ENCODE peak calls at places on chromosome 3, in five cellular contexts. B is IMR-90, X is omental fat pad, Q is sigmoid colon, N is stomach. P is an unnamed sample.
A peak's percentile ranks its signal among the peaks of the same experiment; 100 is the strongest.

GRCh38 chr3:8984081-8984480 is 20.8 kb upstream of the RAD18 start:
- DNase-seq in B (no peak), Q (no peak), X (no peak), N (no peak), P (no peak)

GRCh38 chr3:55147856-55148720 is 220.2 kb upstream of the LRTM1 start:
- DNase-seq in Q (no peak), N (no peak), B (peak; percentile 76), X (no peak), P (no peak)

GRCh38 chr3:39146611-39147373 is 6.6 kb downstream of the CSRNP1 start:
- DNase-seq in B (peak; percentile 98), N (peak; percentile 79), Q (peak; percentile 90), X (peak; percentile 79), P (peak; percentile 77)

GRCh38 chr3:150528359-150528797 is 17.9 kb downstream of the SERP1 start:
- DNase-seq in B (peak; percentile 52), X (no peak), N (no peak), Q (no peak), P (no peak)

GRCh38 chr3:133821767-133822638 is 16.4 kb downstream of the SRPRB start:
- DNase-seq in B (peak; percentile 80), X (peak; percentile 46), Q (no peak), N (peak; percentile 88), P (no peak)

GRCh38 chr3:122564155-122564912 is at the start of the genes DTX3L and PARP9:
- DNase-seq in X (peak; percentile 45), B (peak; percentile 73), N (peak; percentile 85), Q (peak; percentile 93), P (no peak)

GRCh38 chr3:111850481-111850880 is 8.6 kb upstream of the PHLDB2 start:
- DNase-seq in X (no peak), B (peak; percentile 78), Q (no peak), N (no peak), P (no peak)

GRCh38 chr3:159882784-159883779 is 105.6 kb upstream of the IL12A start:
- DNase-seq in X (no peak), N (no peak), B (peak; percentile 97), Q (no peak), P (no peak)

GRCh38 chr3:29677421-29677820 is 396.6 kb downstream of the RBMS3 start:
- DNase-seq in B (peak; percentile 16), X (no peak), N (no peak), Q (no peak), P (no peak)

GRCh38 chr3:61927332-61927731 is 366.0 kb downstream of the PTPRG start:
- DNase-seq in N (no peak), B (peak; percentile 77), Q (peak; percentile 93), X (no peak), P (peak; percentile 81)

GRCh38 chr3:21665444-21665843 is 85.6 kb downstream of the ZNF385D start:
- DNase-seq in Q (no peak), N (no peak), X (no peak), B (no peak), P (no peak)

GRCh38 chr3:31392568-31392967 is 140.2 kb upstream of the STT3B start:
- DNase-seq in X (no peak), N (no peak), Q (no peak), B (no peak), P (no peak)

GRCh38 chr3:138426211-138426610 is 8.2 kb upstream of the ESYT3 start:
- DNase-seq in X (no peak), Q (no peak), N (no peak), B (peak; percentile 38), P (no peak)

GRCh38 chr3:170301404-170301803 is 56.1 kb upstream of the SKIL start:
- DNase-seq in N (no peak), X (no peak), Q (no peak), B (peak; percentile 32), P (peak; percentile 28)

GRCh38 chr3:194572131-194572789 is 61.0 kb downstream of the TMEM44 start:
- DNase-seq in N (no peak), Q (peak; percentile 77), B (peak; percentile 97), X (peak; percentile 67), P (peak; percentile 83)

GRCh38 chr3:84600703-84601225 is 358.0 kb upstream of the CADM2 start:
- DNase-seq in N (no peak), Q (no peak), B (no peak), X (no peak), P (no peak)

GRCh38 chr3:21705769-21706168 is 45.2 kb downstream of the ZNF385D start:
- DNase-seq in Q (no peak), B (peak; percentile 69), N (peak; percentile 42), X (no peak), P (peak; percentile 51)

GRCh38 chr3:98890960-98891910 is 10.3 kb downstream of the DCBLD2 start:
- DNase-seq in X (no peak), N (no peak), Q (no peak), B (peak; percentile 60), P (no peak)

GRCh38 chr3:127728417-127728816 is 55.7 kb downstream of the ABTB1 start:
- DNase-seq in N (no peak), Q (no peak), B (peak; percentile 12), X (no peak), P (no peak)

GRCh38 chr3:27861047-27862036 is 139.2 kb upstream of the EOMES start:
- DNase-seq in N (no peak), Q (no peak), X (no peak), B (no peak), P (no peak)

GRCh38 chr3:171460226-171461086 is at the start of gene TNIK:
- DNase-seq in Q (peak; percentile 95), B (peak; percentile 89), N (peak; percentile 87), X (peak; percentile 74), P (peak; percentile 44)

GRCh38 chr3:171459942-171460225 is 321 bp downstream of the TNIK start:
- DNase-seq in X (no peak), B (no peak), Q (no peak), N (no peak), P (no peak)

GRCh38 chr3:171464462-171464861 is 4.3 kb upstream of the TNIK start:
- DNase-seq in N (no peak), B (no peak), Q (no peak), X (no peak), P (no peak)

GRCh38 chr3:171461087-171461917 is 1.1 kb upstream of the TNIK start:
- DNase-seq in B (peak; percentile 44), N (no peak), X (no peak), Q (no peak), P (no peak)

DNA sequence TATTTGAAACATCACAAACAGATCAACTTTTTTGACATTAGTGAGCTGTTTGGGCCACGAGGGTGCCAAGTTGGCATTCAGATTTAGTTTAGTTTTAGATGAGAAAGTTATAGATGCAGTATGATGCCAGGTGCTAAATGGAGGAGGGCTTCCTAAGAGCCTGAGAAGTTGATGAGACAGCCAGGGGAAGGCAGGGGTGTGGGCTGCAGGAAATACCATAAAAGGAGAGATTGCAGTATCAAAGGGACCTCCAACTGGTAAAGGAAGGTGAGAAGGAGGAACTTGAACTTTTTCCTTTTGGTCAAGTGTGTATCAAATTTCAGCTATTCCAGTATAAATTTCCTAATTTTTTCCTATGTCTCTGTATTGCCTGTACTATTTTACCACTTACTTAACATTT is 2.0 kb upstream of the TNIK start:
- DNase-seq in X (no peak), N (no peak), Q (no peak), B (no peak), P (no peak)
- TF ChIP-seq CTCF in X (no peak), N (no peak), Q (no peak), B (no peak), P (no peak)

GRCh38 chr3:152960684-152961083 is 125.8 kb downstream of the P2RY1 start:
- DNase-seq in Q (no peak), X (no peak), N (no peak), B (no peak), P (no peak)

GRCh38 chr3:152957488-152957887 is 122.6 kb downstream of the P2RY1 start:
- DNase-seq in B (no peak), X (no peak), N (no peak), Q (no peak), P (no peak)

GRCh38 chr3:152964901-152965609 is 130.1 kb downstream of the P2RY1 start:
- DNase-seq in Q (no peak), X (no peak), B (no peak), N (no peak), P (no peak)

DNA sequence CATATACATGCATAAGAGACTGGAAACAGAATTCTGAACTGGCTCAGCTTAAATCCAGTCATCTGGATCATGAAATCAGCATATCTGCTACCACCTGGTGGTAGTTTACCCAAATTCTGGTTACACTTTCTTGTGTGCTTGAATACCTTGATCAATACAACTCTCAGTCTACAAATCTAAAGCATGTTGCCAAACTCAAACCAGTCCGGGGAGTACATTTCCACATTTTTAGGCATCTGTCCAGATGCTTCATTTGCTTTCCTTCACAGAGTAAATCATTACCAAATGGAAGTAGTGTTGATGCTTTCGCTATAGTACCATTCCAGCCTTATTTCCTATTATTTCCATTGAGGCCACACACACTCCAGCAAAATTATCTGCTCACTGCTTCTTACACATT is 126.4 kb downstream of the P2RY1 start:
- DNase-seq in N (no peak), Q (no peak), X (no peak), B (peak; percentile 0), P (no peak)
- TF ChIP-seq CTCF in N (peak; percentile 18), Q (peak; percentile 25), X (no peak), B (no peak), P (peak; percentile 15)

DNA sequence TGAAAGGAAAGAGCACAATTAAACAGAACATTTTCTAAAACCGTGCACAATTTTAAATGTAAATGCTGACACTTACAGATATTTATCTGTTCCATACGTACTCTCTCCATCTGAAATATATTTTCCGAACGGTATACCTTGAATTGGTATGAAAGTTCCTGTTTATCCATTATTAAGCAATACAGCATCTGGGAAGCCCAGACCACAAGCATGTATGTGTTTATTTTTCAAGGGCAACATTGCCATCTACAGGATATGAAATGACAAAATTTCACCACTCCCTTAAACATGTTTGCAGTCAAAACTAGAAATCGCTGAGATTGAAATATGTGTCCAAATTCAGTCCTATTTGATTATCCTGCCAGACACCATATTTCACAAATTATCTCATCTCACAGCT is 533.5 kb downstream of the TBL1XR1 start:
- DNase-seq in Q (no peak), X (no peak), B (peak; percentile 66), N (no peak), P (peak; percentile 10)
- TF ChIP-seq CTCF in Q (no peak), X (no peak), B (peak; percentile 43), N (no peak), P (peak; percentile 36)

GRCh38 chr3:45546636-45547201 is 47.8 kb upstream of the LIMD1 start:
- DNase-seq in N (no peak), B (no peak), X (no peak), Q (no peak), P (no peak)
- TF ChIP-seq CTCF in N (no peak), B (peak; percentile 33), X (no peak), Q (no peak), P (peak; percentile 38)